ENCODE peak calls at places on chromosomes 4 and X, in eight cellular contexts. H is tibial nerve, C is HFFc6, Y is stomach, B is dorsolateral prefrontal cortex, K is BJ, E is neural crest cell, P is psoas muscle. S is an unnamed sample.
A peak's percentile ranks its signal among the peaks of the same experiment; 100 is the strongest.

GRCh38 chr4:18020671-18021469 is 685 bp downstream of the LCORL start:
- DNase-seq in H (peak; percentile 15), C (peak; percentile 80), Y (peak; percentile 44), B (peak; percentile 64), K (peak; percentile 33), E (peak; percentile 53), P (peak; percentile 71), S (no peak)

GRCh38 chr4:184409911-184410692 is 64.2 kb downstream of the IRF2 start:
- DNase-seq in H (no peak), C (no peak), Y (no peak), B (no peak), K (no peak), E (no peak), P (no peak), S (no peak)

GRCh38 chr4:93384211-93384610 is 444.3 kb upstream of the ATOH1 start:
- DNase-seq in H (no peak), C (no peak), Y (no peak), B (no peak), K (no peak), E (no peak), P (no peak), S (no peak)

GRCh38 chrX:111444881-111445280 is 32.9 kb upstream of the DCX start:
- DNase-seq in H (no peak), C (no peak), Y (no peak), B (no peak), K (no peak), E (no peak), P (no peak), S (no peak)

GRCh38 chr4:52234539-52235174 is 183.6 kb downstream of the SPATA18 start:
- DNase-seq in H (no peak), C (peak; percentile 43), Y (no peak), B (no peak), K (peak; percentile 1), E (no peak), P (no peak), S (no peak)

GRCh38 chr4:170772429-170772828 is 682.7 kb upstream of the AADAT start:
- DNase-seq in H (no peak), C (no peak), Y (no peak), B (no peak), K (no peak), E (no peak), P (no peak), S (no peak)

GRCh38 chr4:156815717-156816319 is 155.8 kb downstream of the PDGFC start:
- DNase-seq in H (no peak), C (no peak), Y (no peak), B (no peak), K (no peak), E (no peak), P (no peak), S (no peak)

GRCh38 chrX:155054255-155054654 is 16.7 kb downstream of the CMC4 start:
- DNase-seq in H (no peak), C (no peak), Y (no peak), B (no peak), K (no peak), E (no peak), P (no peak), S (no peak)

GRCh38 chr4:151721466-151721865 is 39.3 kb downstream of the GATB start:
- DNase-seq in H (no peak), C (no peak), Y (no peak), B (no peak), K (no peak), E (no peak), P (no peak), S (no peak)

GRCh38 chr4:108466936-108467902 is 153.2 kb upstream of the RPL34 start:
- DNase-seq in H (no peak), C (peak; percentile 70), Y (no peak), B (no peak), K (peak; percentile 54), E (no peak), P (no peak), S (no peak)

GRCh38 chr4:117529401-117529800 is 444.0 kb upstream of the TRAM1L1 start:
- DNase-seq in H (no peak), C (no peak), Y (no peak), B (no peak), K (no peak), E (no peak), P (no peak), S (no peak)

GRCh38 chr4:23091674-23092073 is 398.9 kb downstream of the GBA3 start:
- DNase-seq in H (no peak), C (no peak), Y (no peak), B (no peak), K (no peak), E (no peak), P (no peak), S (no peak)

GRCh38 chr4:5924466-5925125 is 31.7 kb upstream of the CRMP1 start:
- DNase-seq in H (no peak), C (no peak), Y (no peak), B (no peak), K (no peak), E (no peak), P (no peak), S (no peak)

GRCh38 chr4:86855572-86855971 is 6.4 kb upstream of the SLC10A6 start:
- DNase-seq in H (no peak), C (peak; percentile 90), Y (no peak), B (no peak), K (peak; percentile 84), E (no peak), P (no peak), S (no peak)

GRCh38 chr4:98558366-98558765 is 100.0 kb downstream of the TSPAN5 start:
- DNase-seq in H (no peak), C (no peak), Y (no peak), B (no peak), K (no peak), E (no peak), P (no peak), S (no peak)

DNA sequence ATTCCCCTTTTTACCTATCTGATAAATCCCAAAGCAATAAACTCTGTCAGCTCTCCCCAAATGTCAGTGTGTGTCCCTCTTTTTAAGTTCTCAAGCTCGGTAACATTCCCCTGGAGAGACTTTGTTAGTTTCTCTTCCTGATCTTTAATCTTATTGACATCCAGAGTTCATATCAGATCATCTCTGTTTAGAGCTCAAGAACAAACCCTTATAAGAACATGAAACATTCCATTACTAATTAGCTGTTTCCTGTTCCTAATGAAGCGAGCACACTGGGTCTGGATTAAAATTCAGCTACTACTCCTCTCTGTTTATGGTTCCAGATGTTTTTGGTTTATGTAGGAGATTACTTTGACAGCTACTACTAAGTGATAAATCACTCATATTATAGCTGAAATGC is 681.5 kb downstream of the DACH2 start:
- DNase-seq in H (no peak), C (no peak), Y (no peak), B (no peak), K (no peak), E (no peak), P (no peak), S (no peak)
- TF ChIP-seq CTCF in H (no peak), C (no peak), Y (no peak), B (no peak), K (no peak), E (no peak), P (no peak), S (no peak)

GRCh38 chr4:112251044-112251632 is 19.6 kb downstream of the AP1AR start:
- DNase-seq in H (no peak), C (no peak), Y (no peak), B (no peak), K (no peak), E (no peak), P (no peak), S (no peak)

GRCh38 chr4:112247021-112247420 is 15.4 kb downstream of the AP1AR start:
- DNase-seq in H (no peak), C (no peak), Y (no peak), B (no peak), K (no peak), E (no peak), P (no peak), S (no peak)

DNA sequence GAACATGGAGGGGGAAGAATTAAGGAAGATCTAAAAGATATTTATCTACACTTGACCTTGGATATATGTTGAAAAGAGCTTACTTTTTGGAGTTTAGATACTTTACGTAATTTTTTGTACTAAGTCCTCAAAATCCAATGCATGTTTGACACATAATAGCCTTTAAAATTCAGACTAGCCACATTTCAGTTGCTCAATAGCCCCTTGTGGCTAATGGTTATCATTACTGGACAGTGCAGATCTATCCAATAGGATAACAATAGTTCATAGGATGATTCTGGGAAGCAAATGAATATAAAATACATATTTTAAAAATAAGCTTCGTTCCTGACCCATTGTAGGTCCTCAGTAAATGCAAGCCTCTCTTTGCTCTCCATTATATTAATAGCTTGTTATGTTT is 13.8 kb downstream of the AP1AR start:
- DNase-seq in H (no peak), C (no peak), Y (no peak), B (no peak), K (no peak), E (no peak), P (no peak), S (no peak)
- TF ChIP-seq CTCF in H (no peak), C (peak; percentile 49), Y (no peak), B (no peak), K (no peak), E (peak; percentile 42), P (no peak), S (no peak)

GRCh38 chrX:17007134-17007768 is 60.8 kb downstream of the REPS2 start:
- DNase-seq in H (no peak), C (no peak), Y (no peak), B (no peak), K (no peak), E (no peak), P (no peak), S (no peak)
- TF ChIP-seq CTCF in H (no peak), C (peak; percentile 54), Y (peak; percentile 8), B (peak; percentile 55), K (no peak), E (peak; percentile 43), P (no peak), S (no peak)

GRCh38 chr4:15201782-15202181 is 199.5 kb downstream of the CPEB2 start:
- DNase-seq in H (no peak), C (no peak), Y (no peak), B (no peak), K (no peak), E (no peak), P (no peak), S (no peak)

GRCh38 chr4:15198070-15198727 is 195.9 kb downstream of the CPEB2 start:
- DNase-seq in H (no peak), C (no peak), Y (no peak), B (no peak), K (no peak), E (no peak), P (no peak), S (no peak)

GRCh38 chr4:15202481-15202880 is 200.2 kb downstream of the CPEB2 start:
- DNase-seq in H (no peak), C (no peak), Y (no peak), B (no peak), K (no peak), E (no peak), P (no peak), S (no peak)

GRCh38 chr4:15194520-15194919 is 192.2 kb downstream of the CPEB2 start:
- DNase-seq in H (no peak), C (no peak), Y (no peak), B (no peak), K (no peak), E (no peak), P (no peak), S (no peak)

DNA sequence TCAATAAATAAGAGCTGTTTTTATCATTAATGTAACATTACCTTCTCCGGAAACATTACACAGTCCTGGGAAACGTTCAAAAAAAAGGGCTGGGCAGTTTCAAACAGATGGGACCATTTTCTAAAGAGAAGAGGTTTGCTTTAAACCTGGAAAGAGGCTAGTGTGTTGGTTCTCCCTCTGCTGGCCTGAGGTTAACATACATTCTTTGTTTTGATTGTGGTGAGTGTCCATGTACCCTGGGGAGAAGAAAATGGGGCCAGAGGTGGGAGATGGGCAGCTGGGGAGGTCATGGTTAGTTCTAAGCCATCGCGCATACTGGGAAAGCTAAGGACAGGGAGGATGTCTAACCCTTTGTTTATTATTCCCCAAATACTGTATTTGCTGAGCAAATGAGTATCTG is 194.7 kb downstream of the CPEB2 start:
- DNase-seq in H (no peak), C (peak; percentile 22), Y (no peak), B (no peak), K (no peak), E (peak; percentile 4), P (no peak), S (no peak)
- TF ChIP-seq CTCF in H (peak; percentile 17), C (peak; percentile 65), Y (no peak), B (peak; percentile 34), K (peak; percentile 33), E (peak; percentile 54), P (no peak), S (no peak)

S was measured in D721Med.